ENCODE peak calls at places on chromosomes 7 and 10, in seven cellular contexts. Z is ovary; T is IMR-90; A is K562; B is tibial artery; N is HepG2; F is CD8-positive, alpha-beta memory T cell. H is an unnamed sample.

GRCh38 chr7:120278773-120279172 is 5.8 kb downstream of the KCND2 start:
- DNase-seq in T (no peak), B (no peak), N (no peak), A (no peak), F (no peak), Z (no peak), H (no peak)

GRCh38 chr10:78600740-78601139 is 468.0 kb upstream of the ZMIZ1 start:
- DNase-seq in T (peak; percentile 36), N (no peak), Z (no peak), A (no peak), B (no peak), F (no peak), H (no peak)

GRCh38 chr7:112365551-112365950 is 84.7 kb upstream of the IFRD1 start:
- DNase-seq in Z (no peak), T (no peak), B (no peak), F (no peak), N (no peak), A (no peak), H (no peak)

GRCh38 chr7:115059312-115059711 is 137.4 kb downstream of the MDFIC start:
- DNase-seq in B (no peak), N (no peak), F (no peak), T (peak; percentile 58), A (no peak), Z (no peak), H (no peak)

GRCh38 chr7:83457022-83457892 is 191.7 kb downstream of the SEMA3E start:
- DNase-seq in N (no peak), F (no peak), T (no peak), Z (no peak), B (no peak), A (no peak), H (no peak)

GRCh38 chr7:155769701-155770100 is 42.6 kb downstream of the SHH start:
- DNase-seq in B (no peak), T (no peak), Z (no peak), N (no peak), A (no peak), F (no peak), H (peak; percentile 22)

GRCh38 chr10:122461367-122461728 is at the start of gene HTRA1:
- DNase-seq in N (no peak), Z (peak; percentile 82), F (no peak), A (no peak), B (peak; percentile 75), T (peak; percentile 61), H (no peak)

GRCh38 chr7:30019960-30020359 is 6.5 kb downstream of the FKBP14 start:
- DNase-seq in N (no peak), F (no peak), A (no peak), Z (no peak), T (peak; percentile 7), B (no peak), H (no peak)

GRCh38 chr7:16419126-16419525 is 2.2 kb downstream of the CRPPA start:
- DNase-seq in T (no peak), Z (no peak), B (no peak), F (no peak), A (no peak), N (no peak), H (no peak)

DNA sequence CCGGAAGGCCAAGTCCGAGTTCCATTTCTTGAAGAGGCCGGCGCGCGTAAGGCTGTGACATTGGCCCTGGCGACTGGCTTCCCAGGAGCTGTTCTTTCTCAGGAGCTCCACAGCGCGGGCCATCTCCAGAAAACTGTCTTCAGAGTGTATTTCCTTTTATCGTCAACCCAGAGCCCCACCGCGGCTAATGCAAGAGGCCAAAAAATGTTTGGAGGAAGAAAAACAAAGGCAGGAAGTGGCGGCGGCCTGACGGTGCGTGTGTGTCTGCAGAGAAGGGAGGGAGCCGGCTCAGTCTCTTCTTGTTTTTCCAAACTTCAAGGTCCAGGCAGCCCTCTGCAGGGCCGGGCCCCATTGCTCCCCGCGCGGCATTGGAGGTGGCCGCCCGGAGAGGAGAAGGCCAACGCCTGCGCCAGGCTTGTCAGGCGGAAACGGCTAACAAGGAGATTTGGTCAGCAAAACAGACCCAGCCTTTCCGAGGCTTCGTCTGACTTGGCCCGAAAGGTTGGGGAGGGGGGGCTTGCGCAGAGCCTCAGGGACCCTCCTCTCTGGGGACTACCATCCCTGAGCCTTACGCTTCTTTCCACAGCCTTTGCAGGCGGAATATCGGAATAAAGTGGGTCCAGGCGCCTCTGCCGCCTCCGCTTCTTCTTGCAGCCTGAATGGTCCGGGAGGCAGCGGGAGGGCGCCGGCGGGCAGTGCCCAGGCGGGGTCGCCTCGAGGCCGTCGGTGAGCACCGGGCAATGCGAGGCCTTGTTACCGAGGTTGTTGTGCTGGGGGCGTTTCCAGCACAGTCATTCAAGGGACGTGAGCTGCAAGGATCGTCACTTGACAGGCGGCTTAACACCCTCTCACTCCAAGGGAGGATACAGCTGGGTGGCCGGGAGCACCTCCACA is 3.9 kb upstream of the HOXA11 start:
- DNase-seq in A (no peak), N (no peak), T (no peak), B (peak; percentile 38), Z (no peak), F (peak; percentile 60), H (no peak)
- H3K4me3 ChIP-seq in A (no peak overlapping the region), N (no peak overlapping the region), T (no peak overlapping the region), B (peak overlapping the region; percentile 4), Z (peak overlapping the region; percentile 39), F (peak overlapping the region; percentile 52), H (no peak overlapping the region)

DNA sequence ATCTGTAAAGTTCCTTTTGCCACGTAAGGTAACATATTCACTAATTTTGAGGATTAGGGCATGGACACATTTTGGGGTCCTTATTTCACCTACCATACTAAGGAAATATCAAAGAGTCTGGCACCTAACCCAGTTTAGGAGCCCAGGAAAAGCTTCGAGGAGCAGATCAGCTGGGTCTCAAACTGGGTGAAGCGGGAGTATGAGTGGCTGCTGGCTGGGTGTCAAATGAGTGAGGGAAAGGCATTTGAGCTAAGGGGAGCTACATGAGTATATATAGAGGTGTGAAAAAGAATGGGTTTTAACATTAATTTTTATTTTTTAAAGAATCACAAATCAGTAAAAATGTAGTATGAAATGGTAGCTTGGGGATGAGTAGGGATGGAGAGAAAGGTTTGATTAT is 71.3 kb downstream of the MCU start:
- DNase-seq in Z (no peak), A (no peak), T (no peak), N (no peak), F (no peak), B (no peak), H (no peak)
- H3K27ac ChIP-seq in Z (no peak overlapping the region), A (no peak overlapping the region), T (peak overlapping the region; percentile 52), N (no peak overlapping the region), F (no peak overlapping the region), B (no peak overlapping the region), H (no peak overlapping the region)

GRCh38 chr10:35638116-35638515 is 4.0 kb downstream of the FZD8 start:
- DNase-seq in A (no peak), F (no peak), T (no peak), N (no peak), B (no peak), Z (no peak), H (no peak)
- H3K4me3 ChIP-seq in A (no peak overlapping the region), F (no peak overlapping the region), T (no peak overlapping the region), N (no peak overlapping the region), B (no peak overlapping the region), Z (no peak overlapping the region), H (no peak overlapping the region)

GRCh38 chr7:35038340-35038738 is 1.1 kb upstream of the DPY19L1 start:
- DNase-seq in N (no peak), A (no peak), Z (no peak), F (no peak), B (no peak), T (no peak), H (no peak)
- H3K27ac ChIP-seq in N (no peak overlapping the region), A (peak overlapping the region; percentile 55), Z (no peak overlapping the region), F (no peak overlapping the region), B (peak overlapping the region; percentile 79), T (no peak overlapping the region), H (no peak overlapping the region)

GRCh38 chr10:3365630-3366029 is 193.0 kb upstream of the PITRM1 start:
- DNase-seq in Z (no peak), T (no peak), A (no peak), N (peak; percentile 89), F (no peak), B (no peak), H (no peak)
- H3K4me3 ChIP-seq in Z (no peak overlapping the region), T (no peak overlapping the region), A (no peak overlapping the region), N (no peak overlapping the region), F (no peak overlapping the region), B (no peak overlapping the region), H (no peak overlapping the region)

GRCh38 chr10:73426318-73426717 is 7.0 kb downstream of the MSS51 start:
- DNase-seq in F (no peak), N (no peak), Z (no peak), T (no peak), A (no peak), B (no peak), H (no peak)

GRCh38 chr10:73423309-73423708 is 9.5 kb upstream of the ANXA7 start:
- DNase-seq in N (no peak), Z (no peak), T (no peak), B (no peak), A (no peak), F (no peak), H (no peak)

GRCh38 chr10:73424478-73424877 is 8.9 kb downstream of the MSS51 start:
- DNase-seq in A (no peak), B (no peak), T (no peak), F (no peak), N (no peak), Z (no peak), H (no peak)
- H3K27ac ChIP-seq in A (no peak overlapping the region), B (no peak overlapping the region), T (no peak overlapping the region), F (no peak overlapping the region), N (no peak overlapping the region), Z (no peak overlapping the region), H (no peak overlapping the region)

GRCh38 chr7:359226-359775 is 69.3 kb downstream of the FOXL3 start:
- DNase-seq in Z (no peak), B (no peak), T (no peak), F (no peak), N (no peak), A (no peak), H (no peak)

GRCh38 chr7:359776-360361 is 69.9 kb downstream of the FOXL3 start:
- DNase-seq in T (no peak), N (no peak), B (no peak), Z (no peak), A (no peak), F (peak; percentile 29), H (no peak)

GRCh38 chr7:357531-358209 is 67.7 kb downstream of the FOXL3 start:
- DNase-seq in B (no peak), N (peak; percentile 46), A (no peak), F (no peak), Z (no peak), T (no peak), H (no peak)

GRCh38 chr7:356691-357462 is 66.9 kb downstream of the FOXL3 start:
- DNase-seq in T (no peak), A (no peak), B (no peak), N (no peak), F (no peak), Z (no peak), H (no peak)

DNA sequence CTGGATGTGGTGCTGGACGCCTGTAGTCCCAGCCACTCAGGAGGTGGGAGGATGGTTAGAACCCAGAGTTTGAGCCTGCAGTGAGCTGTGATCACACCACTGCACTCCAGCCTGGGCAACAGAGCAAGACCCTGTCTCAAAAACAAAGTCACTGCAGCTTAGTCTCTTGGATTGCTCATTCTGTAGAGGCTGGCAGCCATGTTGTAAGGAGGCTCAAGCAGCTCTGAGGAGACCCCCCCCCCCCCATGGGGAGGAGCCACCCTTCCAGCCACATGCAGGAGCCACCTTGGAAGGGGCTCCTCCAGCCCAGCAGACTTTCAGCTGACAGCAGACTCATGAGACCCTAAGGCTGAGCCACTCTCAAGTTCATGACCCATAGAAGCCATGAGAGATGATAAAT is 68.4 kb downstream of the FOXL3 start:
- DNase-seq in T (no peak), F (no peak), Z (no peak), B (no peak), N (no peak), A (no peak), H (no peak)
- H3K4me3 ChIP-seq in T (no peak overlapping the region), F (no peak overlapping the region), Z (no peak overlapping the region), B (no peak overlapping the region), N (no peak overlapping the region), A (no peak overlapping the region), H (no peak overlapping the region)